ENCODE peak calls at places on chromosomes 5 and 9, in seven cellular contexts. G is adrenal gland; S is keratinocyte; B is CD8-positive, alpha-beta memory T cell; F is heart left ventricle; A is upper lobe of right lung; U is cardiac muscle cell. X is an unnamed sample.

GRCh38 chr5:52997424-52997823 is 8.3 kb downstream of the ITGA2 start:
- DNase-seq in S (no peak), B (no peak), A (no peak), U (no peak), F (no peak), G (no peak), X (no peak)

GRCh38 chr9:11319477-11320060 is 706.8 kb upstream of the PTPRD start:
- DNase-seq in S (no peak), A (no peak), F (no peak), B (no peak), U (peak; percentile 54), G (no peak), X (no peak)

GRCh38 chr9:120755827-120756434 is 37.3 kb downstream of the FBXW2 start:
- DNase-seq in A (no peak), B (peak; percentile 42), S (peak; percentile 11), G (peak; percentile 63), U (peak; percentile 69), F (no peak), X (peak; percentile 47)

GRCh38 chr5:106822851-106823250 is 847.9 kb downstream of the EFNA5 start:
- DNase-seq in A (no peak), G (no peak), U (no peak), B (no peak), F (no peak), S (no peak), X (no peak)

GRCh38 chr9:2261421-2262103 is 246.4 kb downstream of the SMARCA2 start:
- DNase-seq in F (no peak), S (no peak), A (no peak), G (no peak), B (no peak), U (no peak), X (no peak)

GRCh38 chr5:34854459-34855174 is 15.7 kb downstream of the TTC23L start:
- DNase-seq in A (no peak), B (no peak), G (no peak), S (no peak), F (no peak), U (no peak), X (no peak)

GRCh38 chr9:110130791-110131416 is 77.1 kb downstream of the C9orf152 start:
- DNase-seq in B (no peak), A (no peak), F (no peak), U (no peak), G (no peak), S (no peak), X (no peak)

GRCh38 chr9:5110867-5111681 is 74.4 kb downstream of the INSL6 start:
- DNase-seq in B (no peak), F (peak; percentile 21), A (peak; percentile 57), G (no peak), S (no peak), U (no peak), X (no peak)

GRCh38 chr9:95103385-95104087 is 214.0 kb downstream of the FANCC start:
- DNase-seq in B (no peak), A (peak; percentile 66), S (no peak), U (no peak), F (peak; percentile 66), G (no peak), X (no peak)
- H3K4me1 ChIP-seq in B (no peaks in the 10 kb centered on the region), A (no peaks in the 10 kb centered on the region), S (peaks cover 64% of the 10 kb centered on the region), U (peaks cover 6% of the 10 kb centered on the region), F (peaks cover 74% of the 10 kb centered on the region), G (peaks cover 39% of the 10 kb centered on the region), X (no peaks in the 10 kb centered on the region)

DNA sequence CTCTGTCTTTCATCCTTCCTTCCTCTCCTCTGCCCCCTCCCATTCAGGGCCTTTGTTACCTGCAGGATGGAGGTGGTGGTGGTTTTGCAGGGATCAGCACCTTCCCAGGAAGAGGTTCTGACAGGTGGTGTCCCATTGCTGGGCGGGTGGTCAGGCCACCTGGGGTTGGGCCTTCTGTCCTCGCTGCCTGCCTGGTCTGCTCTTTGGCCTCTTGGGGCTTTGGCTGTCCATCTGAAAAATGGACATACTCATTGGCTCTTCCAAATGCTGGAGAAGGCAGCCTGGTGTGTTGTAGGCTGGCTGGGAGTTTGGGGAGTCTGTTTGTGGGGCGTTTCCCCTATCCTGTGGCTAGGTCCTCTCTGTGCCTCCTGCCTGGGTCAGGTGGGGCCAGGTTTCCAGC is 4.3 kb downstream of the RXRA start:
- DNase-seq in F (peak; percentile 22), U (no peak), G (no peak), B (no peak), S (no peak), A (no peak), X (no peak)
- H3K4me1 ChIP-seq in F (peaks cover 83% of the 10 kb centered on the region), U (peaks cover 38% of the 10 kb centered on the region), G (peaks cover 84% of the 10 kb centered on the region), B (peaks cover 16% of the 10 kb centered on the region), S (peaks cover 63% of the 10 kb centered on the region), A (peaks cover 63% of the 10 kb centered on the region), X (peaks cover 2% of the 10 kb centered on the region)

GRCh38 chr9:98960409-98960808 is 16.7 kb downstream of the COL15A1 start:
- DNase-seq in A (no peak), G (no peak), F (peak; percentile 43), B (no peak), S (no peak), U (no peak), X (no peak)
- H3K4me1 ChIP-seq in A (peaks cover 7% of the 10 kb centered on the region), G (peaks cover 43% of the 10 kb centered on the region), F (peaks cover 75% of the 10 kb centered on the region), B (no peaks in the 10 kb centered on the region), S (no peaks in the 10 kb centered on the region), U (no peaks in the 10 kb centered on the region), X (no peaks in the 10 kb centered on the region)

DNA sequence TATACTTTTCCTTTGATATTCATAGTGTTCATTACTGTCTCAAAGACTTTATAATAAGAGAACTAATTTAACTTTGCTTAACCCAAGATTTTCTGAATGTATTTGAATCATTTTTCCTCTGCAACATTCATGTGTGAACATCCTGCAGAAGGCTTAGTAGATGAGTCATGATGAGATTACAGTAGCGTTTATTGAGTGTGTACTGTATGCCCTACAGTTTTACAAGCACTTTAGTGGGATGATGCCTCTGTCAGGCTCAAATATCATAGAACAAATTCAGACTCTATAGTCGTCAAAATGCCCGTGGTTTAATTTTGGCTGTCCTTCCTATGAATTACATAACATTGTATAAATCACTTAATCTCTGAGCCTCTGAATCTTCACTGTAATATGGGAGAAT is 41.2 kb downstream of the FYB1 start:
- DNase-seq in U (no peak), S (no peak), F (no peak), A (no peak), G (no peak), B (no peak), X (no peak)
- H3K4me1 ChIP-seq in U (no peaks in the 10 kb centered on the region), S (peaks cover 6% of the 10 kb centered on the region), F (no peaks in the 10 kb centered on the region), A (peaks cover 6% of the 10 kb centered on the region), G (peaks cover 15% of the 10 kb centered on the region), B (peaks cover 96% of the 10 kb centered on the region), X (no peaks in the 10 kb centered on the region)

DNA sequence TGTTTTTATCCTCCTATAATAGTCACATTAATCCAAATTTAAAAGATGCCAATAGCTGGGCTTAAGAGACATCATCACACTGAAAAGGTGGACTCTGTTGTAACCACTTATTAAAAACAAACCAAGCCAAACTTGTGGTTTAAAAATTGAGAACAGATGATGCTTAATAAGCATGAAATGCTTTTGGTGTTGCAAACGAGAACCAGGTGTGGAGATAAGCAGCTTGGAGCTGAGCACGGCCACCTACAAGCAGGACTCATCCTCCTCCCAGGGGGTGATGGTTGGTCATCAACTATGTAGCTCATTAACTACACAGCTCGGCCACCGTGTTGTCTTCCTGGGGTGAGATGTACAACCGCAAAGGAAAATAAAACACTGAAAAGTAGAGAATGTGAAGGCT is 154.4 kb downstream of the NPR3 start:
- DNase-seq in A (no peak), U (no peak), F (no peak), G (no peak), S (no peak), B (no peak), X (no peak)
- H3K4me1 ChIP-seq in A (no peaks in the 10 kb centered on the region), U (no peaks in the 10 kb centered on the region), F (no peaks in the 10 kb centered on the region), G (no peaks in the 10 kb centered on the region), S (no peaks in the 10 kb centered on the region), B (no peaks in the 10 kb centered on the region), X (no peaks in the 10 kb centered on the region)

DNA sequence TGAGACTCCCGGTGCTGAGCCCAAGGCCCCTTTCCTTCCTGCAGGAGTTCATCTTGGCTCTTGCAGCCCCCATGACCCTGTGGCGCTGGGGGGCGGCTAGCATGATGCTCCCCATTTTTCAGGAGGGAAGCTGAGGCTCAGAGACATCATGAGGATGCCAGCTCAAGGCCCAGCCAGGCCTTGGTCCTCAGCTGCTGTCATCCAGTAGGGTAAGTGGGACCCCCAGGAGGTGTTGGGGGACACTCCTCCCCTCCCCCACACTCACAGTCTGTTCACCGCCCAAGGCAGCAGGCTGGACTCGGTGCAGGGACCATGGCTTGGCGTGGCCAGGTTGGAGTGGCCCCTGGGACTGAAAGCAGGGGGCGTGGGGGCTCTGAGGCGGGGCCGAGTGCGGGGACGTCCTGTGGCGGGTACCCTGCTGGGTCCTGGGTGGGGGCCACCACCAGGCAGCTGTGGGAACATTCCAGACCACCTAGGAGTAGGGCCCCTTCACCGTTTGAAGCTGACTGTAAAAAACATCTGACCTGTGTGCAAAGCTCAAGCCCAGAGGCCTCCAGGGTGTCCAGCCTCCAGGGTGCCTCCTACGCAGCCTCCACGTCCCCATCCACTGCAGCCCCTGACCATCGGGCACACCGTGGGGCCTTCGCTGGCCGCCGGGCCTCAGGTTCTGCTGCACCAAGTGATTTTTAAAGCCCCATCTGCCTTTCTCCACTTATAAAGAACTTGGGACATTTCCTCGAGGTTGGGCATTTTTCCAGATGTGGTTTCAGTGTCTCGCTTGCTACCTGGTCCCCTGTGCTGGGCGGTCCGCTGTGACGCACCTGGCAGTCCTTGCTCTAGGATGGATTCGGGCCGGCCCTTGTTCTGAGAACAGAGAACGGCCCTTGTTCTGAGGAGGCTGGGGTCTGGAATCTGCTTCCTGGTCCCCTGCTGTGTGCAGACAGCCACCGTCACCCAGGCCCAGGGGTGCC is 3.4 kb upstream of the NOTCH1 start:
- DNase-seq in G (no peak), B (no peak), U (no peak), F (no peak), A (no peak), S (no peak), X (no peak)
- H3K4me1 ChIP-seq in G (peaks cover 36% of the 10 kb centered on the region), B (peaks cover 20% of the 10 kb centered on the region), U (peaks cover 27% of the 10 kb centered on the region), F (peaks cover 36% of the 10 kb centered on the region), A (peaks cover 39% of the 10 kb centered on the region), S (peaks cover 43% of the 10 kb centered on the region), X (peaks cover 30% of the 10 kb centered on the region)

DNA sequence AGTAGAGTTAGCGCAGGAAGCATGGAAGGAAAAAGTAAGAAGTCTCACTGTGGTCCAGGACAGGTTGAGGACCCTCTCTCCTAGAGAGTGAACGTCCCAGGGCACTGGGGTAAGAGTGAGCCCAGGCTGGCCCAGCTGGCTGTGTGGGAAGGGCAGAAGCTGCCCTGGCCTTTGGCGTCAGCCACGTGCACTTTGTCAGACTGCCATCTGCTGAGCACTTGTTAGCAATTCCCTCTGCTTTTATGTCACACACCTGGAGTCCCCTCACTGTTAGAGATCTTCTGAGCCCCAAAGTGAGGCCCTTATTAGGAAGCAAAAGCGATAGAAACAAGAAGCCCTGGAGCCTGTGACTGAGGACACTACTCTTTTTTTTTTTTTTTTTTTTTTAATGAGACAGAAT is 79.1 kb downstream of the UGCG start:
- DNase-seq in B (no peak), A (peak; percentile 78), F (peak; percentile 55), G (peak; percentile 40), U (no peak), S (no peak), X (no peak)
- H3K4me1 ChIP-seq in B (no peaks in the 10 kb centered on the region), A (no peaks in the 10 kb centered on the region), F (no peaks in the 10 kb centered on the region), G (peaks cover 8% of the 10 kb centered on the region), U (peaks cover 8% of the 10 kb centered on the region), S (peaks cover 17% of the 10 kb centered on the region), X (no peaks in the 10 kb centered on the region)

GRCh38 chr9:77599492-77599891 is 48.6 kb downstream of the GNA14 start:
- DNase-seq in A (no peak), U (no peak), S (no peak), B (no peak), G (no peak), F (no peak), X (no peak)
- H3K4me1 ChIP-seq in A (peaks cover 37% of the 10 kb centered on the region), U (peaks cover 12% of the 10 kb centered on the region), S (peaks cover 4% of the 10 kb centered on the region), B (no peaks in the 10 kb centered on the region), G (peaks cover 21% of the 10 kb centered on the region), F (peaks cover 48% of the 10 kb centered on the region), X (peaks cover 17% of the 10 kb centered on the region)